ENCODE peak calls at places on chromosomes 12 and 14, in five cellular contexts. M is activated CD8-positive, alpha-beta memory T cell treated with anti-CD3 and anti-CD28 coated beads for 24 hours; Q is DMS153; C is NB4; X is amniotic epithelial cell. N is an unnamed sample.

GRCh38 chr12:68137278-68137930 is 22.1 kb downstream of the IFNG start:
- DNase-seq in X (no peak), C (no peak), Q (no peak), M (no peak), N (no peak)

GRCh38 chr14:24076302-24076601 is 4.9 kb downstream of the CPNE6 start:
- DNase-seq in Q (no peak), X (no peak), M (no peak), C (no peak), N (no peak)

GRCh38 chr14:49623941-49624806 is 3.6 kb downstream of the MGAT2 start:
- DNase-seq in C (no peak), M (no peak), X (no peak), Q (no peak), N (no peak)

GRCh38 chr12:39375206-39375808 is 67.6 kb downstream of the KIF21A start:
- DNase-seq in X (peak; percentile 11), C (peak; percentile 14), M (no peak), Q (no peak), N (no peak)

GRCh38 chr14:95389471-95390011 is 69.8 kb upstream of the CLMN start:
- DNase-seq in X (no peak), Q (no peak), C (no peak), M (no peak), N (no peak)

GRCh38 chr12:52296572-52297215 is 5.4 kb upstream of the KRT81 start:
- DNase-seq in Q (no peak), M (no peak), X (no peak), C (peak; percentile 25), N (peak; percentile 16)

GRCh38 chr12:104549820-104550480 is 93.2 kb downstream of the CHST11 start:
- DNase-seq in M (no peak), C (no peak), X (no peak), Q (no peak), N (no peak)

GRCh38 chr12:130051900-130052299 is 110.4 kb upstream of the FZD10 start:
- DNase-seq in C (no peak), Q (no peak), X (no peak), M (no peak), N (no peak)

GRCh38 chr12:57234571-57235011 is 5.1 kb downstream of the SHMT2 start:
- DNase-seq in M (no peak), C (no peak), Q (no peak), X (no peak), N (no peak)

GRCh38 chr12:97038859-97039258 is 131.8 kb downstream of the NEDD1 start:
- DNase-seq in Q (no peak), M (no peak), X (no peak), C (no peak), N (no peak)

GRCh38 chr14:77037886-77038511 is 9.5 kb upstream of the IRF2BPL start:
- DNase-seq in Q (peak; percentile 13), C (peak; percentile 84), M (peak; percentile 77), X (peak; percentile 59), N (no peak)

GRCh38 chr14:90378249-90378648 is 18.6 kb upstream of the CALM1 start:
- DNase-seq in C (no peak), X (no peak), M (no peak), Q (no peak), N (no peak)

GRCh38 chr14:76761849-76762616 is 765 bp downstream of the VASH1 start:
- DNase-seq in C (no peak), X (no peak), M (peak; percentile 58), Q (no peak), N (no peak)

GRCh38 chr12:116906285-116906684 is 4.5 kb upstream of the FBXW8 start:
- DNase-seq in X (no peak), M (no peak), C (no peak), Q (no peak), N (no peak)

GRCh38 chr14:61642246-61642982 is 52.9 kb upstream of the HIF1A start:
- DNase-seq in C (no peak), Q (no peak), X (peak; percentile 62), M (no peak), N (no peak)

GRCh38 chr12:19988457-19988856 is 379.9 kb upstream of the PDE3A start:
- DNase-seq in C (no peak), M (no peak), X (no peak), Q (no peak), N (no peak)

GRCh38 chr12:58310368-58310767 is 369.0 kb downstream of the ATP23 start:
- DNase-seq in Q (no peak), C (no peak), X (peak; percentile 86), M (no peak), N (no peak)

GRCh38 chr12:3520168-3520567 is 29.2 kb downstream of the PRMT8 start:
- DNase-seq in M (no peak), C (no peak), Q (peak; percentile 47), X (no peak), N (peak; percentile 82)

GRCh38 chr14:51507556-51508511 is 143.9 kb upstream of the FRMD6 start:
- DNase-seq in M (no peak), Q (peak; percentile 91), X (no peak), C (no peak), N (peak; percentile 42)

GRCh38 chr14:90842726-90843125 is 26.5 kb upstream of the TTC7B start:
- DNase-seq in Q (no peak), C (peak; percentile 52), X (no peak), M (peak; percentile 38), N (no peak)

GRCh38 chr12:42468853-42469252 is 120.7 kb downstream of the PRICKLE1 start:
- DNase-seq in C (peak; percentile 14), X (peak; percentile 67), Q (no peak), M (no peak), N (no peak)

GRCh38 chr14:98182385-98183055 is 1089.5 kb downstream of the BCL11B start:
- DNase-seq in C (no peak), X (no peak), M (peak; percentile 71), Q (no peak), N (no peak)

GRCh38 chr12:53625373-53625945 is 723 bp downstream of the ATF7 start:
- DNase-seq in Q (no peak), X (no peak), M (no peak), C (no peak), N (no peak)

GRCh38 chr12:78645956-78646355 is 218.6 kb upstream of the SYT1 start:
- DNase-seq in X (no peak), C (no peak), Q (no peak), M (no peak), N (no peak)

GRCh38 chr14:104520620-104521410 is 58.7 kb upstream of the C14orf180 start:
- DNase-seq in X (no peak), C (no peak), M (peak; percentile 38), Q (no peak), N (no peak)

GRCh38 chr12:77571768-77572167 is 258.9 kb upstream of the NAV3 start:
- DNase-seq in C (no peak), X (no peak), M (no peak), Q (no peak), N (no peak)

N was measured in pancreas.